ENCODE peak calls at places on chromosomes 11 and 22, in six cellular contexts. I is psoas muscle, W is lung, O is OCI-LY7, G is PC-9, F is DND-41. V is an unnamed sample. For H3K4me1, the result is how much of the 10 kb centered on the place peaks cover.

GRCh38 chr11:75527130-75527529 is 1.4 kb upstream of the GDPD5 start:
- DNase-seq in I (no peak), W (no peak), O (no peak), G (no peak), F (no peak), V (no peak)

GRCh38 chr11:20621679-20622078 is 22.3 kb downstream of the SLC6A5 start:
- DNase-seq in I (no peak), W (no peak), O (no peak), G (no peak), F (no peak), V (no peak)

GRCh38 chr22:37976547-37976946 is 7.8 kb downstream of the SOX10 start:
- DNase-seq in I (no peak), W (no peak), O (no peak), G (no peak), F (no peak), V (no peak)

GRCh38 chr22:30573594-30574094 is 821 bp downstream of the GAL3ST1 start:
- DNase-seq in I (peak), W (no peak), O (no peak), G (no peak), F (no peak), V (no peak)

GRCh38 chr11:69982675-69983570 is 95.2 kb upstream of the ANO1 start:
- DNase-seq in I (peak), W (no peak), O (no peak), G (no peak), F (no peak), V (no peak)

GRCh38 chr11:6319879-6320410 is 356 bp downstream of the CAVIN3 start:
- DNase-seq in I (peak), W (peak), O (no peak), G (peak), F (no peak), V (no peak)

GRCh38 chr11:4044971-4045646 is 49.5 kb upstream of the RRM1 start:
- DNase-seq in I (no peak), W (no peak), O (no peak), G (no peak), F (no peak), V (no peak)

GRCh38 chr11:118898400-118899295 is 15.0 kb downstream of the CXCR5 start:
- DNase-seq in I (peak), W (no peak), O (no peak), G (no peak), F (no peak), V (no peak)

GRCh38 chr11:46183819-46184218 is 62.6 kb upstream of the PHF21A start:
- DNase-seq in I (no peak), W (no peak), O (no peak), G (peak), F (no peak), V (no peak)

GRCh38 chr11:32580967-32581366 is 2.7 kb upstream of the EIF3M start:
- DNase-seq in I (no peak), W (no peak), O (no peak), G (no peak), F (no peak), V (no peak)

GRCh38 chr11:17599460-17599925 is 52.4 kb downstream of the OTOG start:
- DNase-seq in I (no peak), W (peak), O (no peak), G (no peak), F (no peak), V (no peak)

GRCh38 chr22:34105461-34106062 is 185.3 kb upstream of the LARGE1 start:
- DNase-seq in I (peak), W (peak), O (peak), G (peak), F (peak), V (no peak)

GRCh38 chr22:27801616-27802388 is at the start of gene MN1:
- DNase-seq in I (peak), W (no peak), O (no peak), G (peak), F (no peak), V (peak)

GRCh38 chr11:93517041-93517440 is 26.1 kb downstream of the SMCO4 start:
- DNase-seq in I (no peak), W (no peak), O (peak), G (no peak), F (no peak), V (no peak)

GRCh38 chr22:21739828-21740377 is 4.3 kb upstream of the YPEL1 start:
- DNase-seq in I (peak), W (no peak), O (no peak), G (no peak), F (no peak), V (no peak)

GRCh38 chr11:61267437-61267841 is 26.5 kb downstream of the PGA5 start:
- DNase-seq in I (no peak), W (no peak), O (no peak), G (no peak), F (no peak), V (no peak)

GRCh38 chr11:203056-203944 is 3.9 kb downstream of the BET1L start:
- DNase-seq in I (no peak), W (peak), O (no peak), G (no peak), F (peak), V (no peak)

GRCh38 chr11:100711984-100712383 is 24.9 kb downstream of the ARHGAP42 start:
- DNase-seq in I (no peak), W (no peak), O (no peak), G (no peak), F (no peak), V (no peak)

GRCh38 chr11:93570759-93571413 is 27.7 kb upstream of the SMCO4 start:
- DNase-seq in I (no peak), W (no peak), O (no peak), G (peak), F (no peak), V (no peak)

GRCh38 chr22:37207981-37208380 is 4.3 kb downstream of the SSTR3 start:
- DNase-seq in I (no peak), W (no peak), O (no peak), G (no peak), F (no peak), V (no peak)

GRCh38 chr11:132131051-132131450 is 760.6 kb downstream of the NTM start:
- DNase-seq in I (no peak), W (no peak), O (no peak), G (no peak), F (no peak), V (no peak)

GRCh38 chr11:120389693-120390584 is 53.7 kb downstream of the ARHGEF12 start:
- DNase-seq in I (no peak), W (no peak), O (no peak), G (no peak), F (no peak), V (no peak)

GRCh38 chr11:62856333-62856910 is 17.0 kb upstream of the WDR74 start:
- DNase-seq in I (no peak), W (no peak), O (peak), G (no peak), F (no peak), V (no peak)

GRCh38 chr11:129950319-129951034 is 52.2 kb downstream of the PRDM10 start:
- DNase-seq in I (peak), W (peak), O (peak), G (no peak), F (no peak), V (no peak)

GRCh38 chr11:7599209-7599608 is 74.1 kb downstream of the CYB5R2 start:
- DNase-seq in I (no peak), W (no peak), O (no peak), G (no peak), F (no peak), V (no peak)

GRCh38 chr11:1486054-1486825 is at the start of gene MOB2:
- DNase-seq in I (peak), W (no peak), O (no peak), G (peak), F (no peak), V (no peak)

GRCh38 chr11:32830796-32831195 is 1.1 kb downstream of the PRRG4 start:
- DNase-seq in I (no peak), W (no peak), O (no peak), G (no peak), F (no peak), V (no peak)

GRCh38 chr11:123298488-123299447 is 103.7 kb upstream of the CLMP start:
- DNase-seq in I (no peak), W (no peak), O (peak), G (no peak), F (no peak), V (no peak)

GRCh38 chr11:1830500-1831223 is 4.1 kb upstream of the SYT8 start:
- DNase-seq in I (no peak), W (peak), O (no peak), G (peak), F (no peak), V (no peak)

GRCh38 chr22:19892249-19892879 is 37.7 kb upstream of the GNB1L start:
- DNase-seq in I (no peak), W (no peak), O (peak), G (no peak), F (peak), V (peak)

GRCh38 chr11:70106757-70107156 is 28.6 kb downstream of the ANO1 start:
- DNase-seq in I (no peak), W (no peak), O (no peak), G (no peak), F (no peak), V (no peak)

GRCh38 chr11:105862736-105863367 is 159.2 kb downstream of the MSANTD4 start:
- DNase-seq in I (no peak), W (no peak), O (peak), G (no peak), F (peak), V (no peak)

GRCh38 chr11:45857834-45858492 is 10.7 kb downstream of the CRY2 start:
- DNase-seq in I (peak), W (peak), O (no peak), G (no peak), F (no peak), V (no peak)

GRCh38 chr11:114075891-114076441 is 16.5 kb downstream of the ZBTB16 start:
- DNase-seq in I (peak), W (no peak), O (peak), G (no peak), F (no peak), V (no peak)

GRCh38 chr11:32723332-32723731 is 71.1 kb downstream of the CCDC73 start:
- DNase-seq in I (no peak), W (no peak), O (no peak), G (no peak), F (no peak), V (no peak)

GRCh38 chr11:35126000-35126878 is 12.7 kb upstream of the CD44 start:
- DNase-seq in I (no peak), W (no peak), O (peak), G (no peak), F (no peak), V (no peak)

GRCh38 chr11:133787379-133788103 is 57.8 kb downstream of the SPATA19 start:
- DNase-seq in I (peak), W (no peak), O (no peak), G (no peak), F (no peak), V (no peak)
- H3K4me3 ChIP-seq in I (peak), W (no peak), O (no peak), G (no peak), F (no peak), V (no peak)

GRCh38 chr11:128492903-128493569 is 94.3 kb downstream of the ETS1 start:
- DNase-seq in I (no peak), W (no peak), O (no peak), G (no peak), F (peak), V (no peak)

GRCh38 chr11:128496249-128496648 is 91.1 kb downstream of the ETS1 start:
- DNase-seq in I (no peak), W (no peak), O (no peak), G (no peak), F (no peak), V (no peak)

GRCh38 chr11:128493570-128493965 is 93.8 kb downstream of the ETS1 start:
- DNase-seq in I (no peak), W (no peak), O (no peak), G (no peak), F (no peak), V (no peak)

GRCh38 chr11:128496684-128497056 is 90.7 kb downstream of the ETS1 start:
- DNase-seq in I (peak), W (no peak), O (no peak), G (peak), F (no peak), V (no peak)

GRCh38 chr11:128494418-128495332 is 92.7 kb downstream of the ETS1 start:
- DNase-seq in I (no peak), W (no peak), O (no peak), G (no peak), F (no peak), V (no peak)
- H3K4me1 ChIP-seq in I (half or more), W (half or more), O (half or more), G (half or more), F (half or more), V (half or more)

DNA sequence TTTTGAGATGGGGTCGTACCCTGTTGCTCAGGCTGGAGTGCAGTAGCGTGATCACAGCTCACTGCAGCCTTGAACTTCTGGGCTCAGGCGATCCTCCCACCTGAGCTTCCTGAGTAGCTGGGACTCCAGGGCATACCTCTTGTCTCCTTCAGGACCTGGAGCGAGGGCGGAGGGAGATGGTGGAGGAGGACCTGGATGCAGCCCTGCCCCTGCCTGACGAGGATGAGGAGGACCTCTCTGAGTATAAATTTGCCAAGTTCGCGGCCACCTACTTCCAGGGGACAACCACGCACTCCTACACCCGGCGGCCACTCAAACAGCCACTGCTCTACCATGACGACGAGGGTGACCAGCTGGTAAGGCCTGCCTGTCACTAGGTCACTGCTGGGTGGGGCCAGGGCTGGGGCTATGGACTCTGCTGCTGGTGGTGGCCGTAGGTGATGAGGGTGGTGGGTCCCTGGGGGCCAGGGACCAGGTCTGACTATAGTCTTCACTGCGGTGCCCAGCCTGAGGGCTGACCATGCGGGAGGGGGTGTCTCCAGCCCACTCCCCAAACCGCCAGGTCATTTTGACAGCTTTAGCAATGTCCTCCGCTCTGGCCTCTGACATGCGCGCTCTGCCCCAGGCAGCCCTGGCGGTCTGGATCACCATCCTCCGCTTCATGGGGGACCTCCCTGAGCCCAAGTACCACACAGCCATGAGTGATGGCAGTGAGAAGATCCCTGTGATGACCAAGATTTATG is 53.9 kb downstream of the MYO7A start:
- DNase-seq in I (peak), W (no peak), O (no peak), G (no peak), F (no peak), V (no peak)
- H3K27ac ChIP-seq in I (no peak), W (no peak), O (no peak), G (no peak), F (no peak), V (no peak)

GRCh38 chr22:35480627-35481565 is 59.7 kb upstream of the RASD2 start:
- DNase-seq in I (no peak), W (no peak), O (no peak), G (peak), F (no peak), V (no peak)
- H3K4me3 ChIP-seq in I (no peak), W (no peak), O (no peak), G (no peak), F (no peak), V (no peak)

GRCh38 chr22:22936190-22936914 is 48.7 kb downstream of the IGLL5 start:
- DNase-seq in I (no peak), W (no peak), O (no peak), G (no peak), F (no peak), V (no peak)
- H3K4me1 ChIP-seq in I (under half), W (under half), O (half or more), G (under half), F (under half), V (under half)

GRCh38 chr22:42891696-42892095 is 34.6 kb upstream of the ARFGAP3 start:
- DNase-seq in I (no peak), W (no peak), O (no peak), G (no peak), F (no peak), V (no peak)

GRCh38 chr22:42887114-42887513 is 30.0 kb upstream of the ARFGAP3 start:
- DNase-seq in I (no peak), W (no peak), O (no peak), G (no peak), F (no peak), V (no peak)

GRCh38 chr22:42891008-42891407 is 33.9 kb upstream of the ARFGAP3 start:
- DNase-seq in I (no peak), W (no peak), O (no peak), G (no peak), F (no peak), V (no peak)

GRCh38 chr22:42887523-42888507 is 30.7 kb upstream of the ARFGAP3 start:
- DNase-seq in I (no peak), W (peak), O (no peak), G (no peak), F (no peak), V (no peak)

GRCh38 chr22:42889290-42889689 is 32.2 kb upstream of the ARFGAP3 start:
- DNase-seq in I (no peak), W (no peak), O (no peak), G (no peak), F (no peak), V (no peak)
- H3K27ac ChIP-seq in I (no peak), W (peak), O (no peak), G (no peak), F (no peak), V (no peak)

GRCh38 chr11:71252782-71253730 is 679 bp upstream of the SHANK2 start:
- DNase-seq in I (no peak), W (peak), O (no peak), G (peak), F (no peak), V (no peak)

GRCh38 chr11:71251761-71252433 is 480 bp downstream of the SHANK2 start:
- DNase-seq in I (no peak), W (no peak), O (peak), G (peak), F (no peak), V (no peak)

GRCh38 chr11:71252434-71252781 is at the start of gene SHANK2:
- DNase-seq in I (no peak), W (no peak), O (no peak), G (peak), F (no peak), V (no peak)

GRCh38 chr11:71250512-71251158 is 1.7 kb downstream of the SHANK2 start:
- DNase-seq in I (no peak), W (no peak), O (no peak), G (no peak), F (no peak), V (no peak)

GRCh38 chr11:71251159-71251721 is 1.1 kb downstream of the SHANK2 start:
- DNase-seq in I (no peak), W (no peak), O (no peak), G (peak), F (no peak), V (no peak)
- H3K4me3 ChIP-seq in I (peak), W (peak), O (no peak), G (peak), F (no peak), V (no peak)

GRCh38 chr22:50505776-50506610 is 1.5 kb downstream of the LMF2 start:
- DNase-seq in I (no peak), W (no peak), O (no peak), G (no peak), F (peak), V (no peak)
- H3K4me1 ChIP-seq in I (under half), W (under half), O (under half), G (under half), F (under half), V (under half)

DNA sequence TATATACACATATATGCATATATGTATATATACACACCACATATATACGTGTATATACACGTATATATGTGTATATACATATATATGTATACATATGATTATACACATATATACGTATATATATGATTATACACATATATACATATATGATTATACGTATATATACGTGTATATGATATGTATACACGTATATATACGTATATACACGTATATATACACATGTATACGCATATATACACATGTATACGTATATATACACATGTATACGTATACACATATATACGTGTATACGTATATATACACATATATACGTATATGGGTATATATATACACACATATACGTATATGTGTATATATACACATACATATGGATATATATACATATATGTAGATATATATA is 62.1 kb upstream of the HMGXB4 start:
- DNase-seq in I (no peak), W (no peak), O (no peak), G (no peak), F (no peak), V (no peak)
- H3K27ac ChIP-seq in I (no peak), W (no peak), O (no peak), G (no peak), F (no peak), V (no peak)